ENCODE peak calls at places on chromosomes 11 and 22, in seven cellular contexts. F is psoas muscle, D is tibial nerve, G is RWPE1, A is AG04450, T is AG10803, P is HCT116. K is an unnamed sample.

GRCh38 chr22:36306227-36306626 is 53.3 kb downstream of the APOL1 start:
- DNase-seq in T (no peak), P (no peak), G (no peak), F (no peak), A (no peak), D (no peak), K (no peak)

GRCh38 chr22:23521442-23522113 is 58.5 kb downstream of the IGLL1 start:
- DNase-seq in D (peak), F (peak), G (peak), T (peak), P (peak), A (peak), K (peak)

GRCh38 chr11:130312046-130312445 is 2.7 kb downstream of the ZBTB44 start:
- DNase-seq in P (no peak), A (no peak), D (no peak), G (no peak), F (no peak), T (no peak), K (no peak)

GRCh38 chr22:37225481-37225880 is 13.2 kb upstream of the SSTR3 start:
- DNase-seq in F (no peak), T (no peak), A (no peak), D (no peak), G (no peak), P (no peak), K (no peak)

GRCh38 chr11:12552677-12553076 is 121.5 kb upstream of the TEAD1 start:
- DNase-seq in G (no peak), P (no peak), D (no peak), T (peak), F (no peak), A (peak), K (peak)

GRCh38 chr22:44823806-44824205 is 71.4 kb downstream of the ARHGAP8 start:
- DNase-seq in T (no peak), D (no peak), P (no peak), A (no peak), G (no peak), F (no peak), K (no peak)

GRCh38 chr11:132910016-132910760 is 622.1 kb downstream of the OPCML start:
- DNase-seq in P (no peak), D (no peak), F (no peak), G (no peak), A (no peak), T (no peak), K (no peak)

GRCh38 chr22:23183107-23183698 is 2.9 kb downstream of the BCR start:
- DNase-seq in D (peak), P (no peak), F (peak), A (no peak), G (no peak), T (peak), K (peak)

GRCh38 chr11:114026355-114026754 is 33.2 kb upstream of the ZBTB16 start:
- DNase-seq in A (no peak), T (no peak), G (no peak), F (no peak), P (no peak), D (no peak), K (peak)

GRCh38 chr11:74820763-74821162 is 72.1 kb downstream of the RNF169 start:
- DNase-seq in G (peak), D (no peak), A (peak), T (peak), P (no peak), F (no peak), K (peak)

GRCh38 chr22:17319541-17319940 is 49.7 kb upstream of the CECR2 start:
- DNase-seq in A (no peak), D (no peak), G (no peak), F (no peak), P (no peak), T (no peak), K (no peak)

GRCh38 chr11:59611570-59612565 is 3.7 kb downstream of the OSBP start:
- DNase-seq in T (peak), G (no peak), A (peak), P (no peak), D (no peak), F (no peak), K (peak)

GRCh38 chr22:38177926-38178604 is 3.6 kb downstream of the PLA2G6 start:
- DNase-seq in D (no peak), G (no peak), A (peak), F (peak), T (peak), P (peak), K (peak)

GRCh38 chr22:35648066-35649025 is at the start of gene APOL6:
- DNase-seq in T (peak), D (no peak), F (no peak), P (no peak), A (no peak), G (peak), K (peak)

GRCh38 chr22:25077964-25078363 is 121.7 kb upstream of the CRYBB3 start:
- DNase-seq in P (no peak), F (no peak), A (no peak), T (no peak), D (no peak), G (no peak), K (no peak)

GRCh38 chr11:62552465-62552782 is 5.8 kb upstream of the AHNAK start:
- DNase-seq in P (no peak), D (no peak), T (peak), A (no peak), G (no peak), F (no peak), K (peak)

GRCh38 chr22:50599816-50600454 is 658 bp upstream of the MAPK8IP2 start:
- DNase-seq in P (no peak), D (no peak), A (no peak), T (no peak), G (peak), F (peak), K (peak)

GRCh38 chr11:117953029-117953671 is 23.9 kb upstream of the TMPRSS13 start:
- DNase-seq in G (no peak), D (no peak), A (no peak), F (no peak), T (no peak), P (no peak), K (no peak)

GRCh38 chr11:4071828-4072421 is 22.7 kb upstream of the RRM1 start:
- DNase-seq in A (no peak), P (no peak), G (no peak), T (no peak), D (no peak), F (no peak), K (peak)

GRCh38 chr11:128895505-128895904 is 4.3 kb downstream of the KCNJ5 start:
- DNase-seq in A (no peak), D (no peak), T (no peak), P (no peak), F (no peak), G (no peak), K (no peak)

GRCh38 chr11:15589070-15589626 is 474.4 kb downstream of the INSC start:
- DNase-seq in F (no peak), G (no peak), A (no peak), P (no peak), D (no peak), T (no peak), K (no peak)

GRCh38 chr11:83306385-83307080 is 20.4 kb upstream of the CCDC90B start:
- DNase-seq in D (no peak), A (no peak), T (no peak), P (no peak), F (no peak), G (no peak), K (no peak)

GRCh38 chr11:87063982-87064381 is 26.2 kb downstream of the TMEM135 start:
- DNase-seq in F (no peak), G (no peak), D (no peak), P (no peak), T (peak), A (no peak), K (peak)

GRCh38 chr22:27247691-27248434 is 553.7 kb downstream of the MN1 start:
- DNase-seq in G (no peak), D (no peak), A (no peak), P (no peak), F (peak), T (peak), K (peak)

GRCh38 chr11:112651345-112651744 is 309.9 kb upstream of the NCAM1 start:
- DNase-seq in A (no peak), T (no peak), P (no peak), D (no peak), F (no peak), G (no peak), K (no peak)

GRCh38 chr11:2089536-2090165 is 49.5 kb downstream of the IGF2 start:
- DNase-seq in F (no peak), P (peak), A (no peak), T (peak), D (no peak), G (peak), K (peak)

GRCh38 chr11:47907499-47907898 is 59.3 kb upstream of the NUP160 start:
- DNase-seq in G (no peak), F (no peak), D (no peak), P (no peak), T (peak), A (no peak), K (peak)

GRCh38 chr11:61714316-61714715 is 34.1 kb downstream of the DAGLA start:
- DNase-seq in T (no peak), F (no peak), A (no peak), P (no peak), G (no peak), D (no peak), K (no peak)

GRCh38 chr11:134069426-134069921 is 602 bp downstream of the JAM3 start:
- DNase-seq in D (no peak), A (no peak), P (no peak), F (peak), G (no peak), T (peak), K (peak)

GRCh38 chr11:1916986-1917522 is 2.4 kb upstream of the TNNT3 start:
- DNase-seq in P (no peak), F (no peak), D (peak), A (no peak), G (no peak), T (no peak), K (no peak)

GRCh38 chr11:47415949-47416472 is 7.6 kb downstream of the SLC39A13 start:
- DNase-seq in T (peak), F (peak), P (peak), A (peak), G (peak), D (peak), K (peak)

GRCh38 chr22:41913842-41914534 is 886 bp downstream of the SHISA8 start:
- DNase-seq in A (no peak), G (no peak), D (no peak), T (no peak), P (no peak), F (no peak), K (no peak)
- TF ChIP-seq CTCF in A (no peak), G (no peak), D (no peak), T (no peak), P (no peak), F (no peak), K (no peak)

GRCh38 chr11:93648168-93648567 is 13.3 kb upstream of the CEP295 start:
- DNase-seq in P (no peak), T (peak), F (no peak), G (no peak), A (no peak), D (no peak), K (peak)
- TF ChIP-seq CTCF in P (peak), T (peak), F (no peak), G (no peak), A (peak), D (no peak), K (peak)

DNA sequence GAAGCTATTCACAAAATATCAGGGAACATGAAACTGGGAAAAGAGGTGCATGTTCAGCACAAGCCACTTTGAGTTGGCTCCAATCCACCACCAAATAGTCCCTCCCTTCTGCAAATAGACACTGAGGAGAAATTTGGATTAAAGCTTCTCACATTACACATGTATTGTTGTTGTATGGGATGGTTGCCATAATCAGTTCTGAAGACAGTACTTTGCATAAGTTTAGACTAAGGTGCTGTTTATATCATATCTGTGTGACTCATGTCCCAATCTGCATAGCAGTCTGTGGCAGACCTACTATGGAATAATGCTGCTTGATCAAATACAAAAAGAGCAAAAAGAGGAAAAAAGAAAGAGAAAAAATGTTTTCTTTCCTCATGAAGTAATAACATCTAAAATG is 376.7 kb upstream of the DDI1 start:
- DNase-seq in P (no peak), T (no peak), A (no peak), D (no peak), G (no peak), F (no peak), K (no peak)
- TF ChIP-seq CTCF in P (no peak), T (no peak), A (no peak), D (no peak), G (no peak), F (no peak), K (no peak)

GRCh38 chr11:122754553-122755322 is 83.6 kb upstream of the CRTAM start:
- DNase-seq in F (no peak), P (peak), G (no peak), D (no peak), A (no peak), T (no peak), K (peak)
- TF ChIP-seq CTCF in F (peak), P (peak), G (no peak), D (no peak), A (peak), T (peak), K (peak)

GRCh38 chr11:33835143-33835878 is 56.6 kb downstream of the LMO2 start:
- DNase-seq in T (peak), F (no peak), G (peak), D (no peak), P (peak), A (peak), K (peak)
- TF ChIP-seq CTCF in T (peak), F (no peak), G (peak), D (peak), P (peak), A (peak), K (peak)

DNA sequence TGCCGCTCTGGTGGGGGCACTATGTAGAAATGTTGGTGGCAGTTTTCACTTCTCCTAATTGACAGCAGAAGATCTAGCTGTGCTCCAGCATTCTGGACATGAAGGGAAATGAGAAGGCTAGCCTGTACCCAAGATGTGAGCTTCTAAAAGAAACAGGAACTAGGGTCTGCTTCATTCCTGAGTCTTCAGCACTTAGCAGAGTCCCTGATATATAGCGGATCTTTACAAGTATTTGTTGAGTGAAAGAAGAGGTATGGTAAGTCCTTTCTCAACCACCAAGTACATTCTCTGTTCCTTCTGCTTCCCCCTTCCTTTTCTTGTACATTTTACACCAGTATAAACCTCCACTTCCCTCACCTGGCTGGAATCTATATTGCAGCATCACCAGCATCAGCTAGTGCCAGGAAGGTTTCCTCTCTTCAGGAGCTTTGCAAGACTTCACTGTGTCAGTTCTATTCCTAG is 408.3 kb upstream of the CADM1 start:
- DNase-seq in T (no peak), P (no peak), A (no peak), D (no peak), F (no peak), G (no peak), K (no peak)
- TF ChIP-seq CTCF in T (peak), P (no peak), A (peak), D (no peak), F (peak), G (no peak), K (no peak)

DNA sequence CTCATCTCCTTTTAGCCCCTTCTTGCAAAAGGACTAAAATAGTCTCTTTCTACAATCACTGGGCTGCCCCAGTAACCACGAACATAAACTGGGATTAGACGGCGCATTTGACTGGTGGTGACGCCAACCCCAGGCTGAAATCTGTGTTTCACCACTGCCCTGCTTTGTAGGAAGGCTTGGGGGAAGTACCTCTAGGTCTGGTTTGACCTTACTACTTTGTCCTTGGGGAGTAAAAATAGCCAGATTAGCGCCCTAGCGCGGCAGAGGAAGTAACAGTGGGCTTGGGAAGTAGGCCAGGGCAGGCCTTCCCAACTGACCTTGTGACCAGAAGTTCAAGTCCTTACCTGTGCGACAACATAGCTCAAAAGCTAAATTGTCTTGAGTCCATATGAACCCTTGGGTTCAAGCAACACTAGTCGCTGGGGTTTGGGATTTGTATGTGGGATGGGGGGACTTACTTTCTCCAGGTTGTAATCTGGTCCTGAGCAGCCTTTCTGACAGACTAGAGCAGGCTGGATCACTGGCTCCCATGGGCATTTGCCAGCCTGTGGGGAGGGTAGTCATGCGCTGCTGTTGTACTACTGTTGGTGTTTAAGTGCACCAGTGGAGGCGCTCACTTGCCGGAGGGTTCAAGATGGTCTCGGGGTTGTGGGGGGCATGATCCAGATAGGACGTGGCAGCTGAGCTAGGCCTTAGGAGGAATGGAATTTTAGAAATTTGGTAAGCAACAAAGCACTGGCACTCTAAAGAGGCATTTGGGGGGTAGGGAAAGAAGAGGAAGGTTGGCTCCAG is 953 bp upstream of the PACS1 start:
- DNase-seq in D (no peak), A (no peak), G (no peak), T (peak), F (peak), P (no peak), K (peak)
- TF ChIP-seq CTCF in D (no peak), A (peak), G (no peak), T (peak), F (peak), P (no peak), K (peak)

GRCh38 chr11:20160425-20161229 is at the start of gene DBX1:
- DNase-seq in G (no peak), T (no peak), F (no peak), D (no peak), A (no peak), P (no peak), K (no peak)
- TF ChIP-seq CTCF in G (no peak), T (no peak), F (no peak), D (no peak), A (no peak), P (no peak), K (no peak)

K was measured in fibroblast of villous mesenchyme.